ENCODE peak calls at places on chromosomes 5 and 9, in four cellular contexts. One of them, this sample, is unnamed.
A peak's percentile ranks its signal among the peaks of the same experiment; 100 is the strongest.

GRCh38 chr5:93279292-93279974 is 301.6 kb downstream of the NR2F1-AS1 start:
- DNase-seq in mucosa of descending colon: no peak
- DNase-seq in chondrocyte: no peak
- DNase-seq in adrenal gland: no peak
- DNase-seq in this sample: no peak

GRCh38 chr9:129617167-129617566 is 3.7 kb downstream of the C9orf50 start:
- DNase-seq in adrenal gland: no peak
- DNase-seq in mucosa of descending colon: no peak
- DNase-seq in chondrocyte: no peak
- DNase-seq in this sample: no peak

GRCh38 chr5:150438873-150439546 is 10.5 kb downstream of the RPS14 start:
- DNase-seq in chondrocyte: no peak
- DNase-seq in mucosa of descending colon: no peak
- DNase-seq in adrenal gland: peak; percentile 43
- DNase-seq in this sample: no peak

GRCh38 chr9:92947268-92948031 is at the start of gene FGD3:
- DNase-seq in mucosa of descending colon: no peak
- DNase-seq in adrenal gland: no peak
- DNase-seq in chondrocyte: no peak
- DNase-seq in this sample: no peak

GRCh38 chr9:96875460-96876142 is 21.3 kb upstream of the ZNF782 start:
- DNase-seq in chondrocyte: no peak
- DNase-seq in adrenal gland: peak; percentile 60
- DNase-seq in mucosa of descending colon: peak; percentile 77
- DNase-seq in this sample: peak; percentile 83

GRCh38 chr5:97383996-97384395 is 200.9 kb upstream of the RIOK2 start:
- DNase-seq in mucosa of descending colon: no peak
- DNase-seq in adrenal gland: no peak
- DNase-seq in chondrocyte: no peak
- DNase-seq in this sample: no peak

GRCh38 chr9:122816163-122816867 is 12.1 kb downstream of the PDCL start:
- DNase-seq in mucosa of descending colon: no peak
- DNase-seq in adrenal gland: no peak
- DNase-seq in chondrocyte: no peak
- DNase-seq in this sample: no peak

GRCh38 chr9:121836382-121836885 is 185.0 kb downstream of the DAB2IP start:
- DNase-seq in chondrocyte: peak; percentile 20
- DNase-seq in mucosa of descending colon: no peak
- DNase-seq in adrenal gland: no peak
- DNase-seq in this sample: no peak

GRCh38 chr9:123355761-123356520 is at the start of gene CRB2:
- DNase-seq in mucosa of descending colon: no peak
- DNase-seq in adrenal gland: no peak
- DNase-seq in chondrocyte: no peak
- DNase-seq in this sample: no peak

GRCh38 chr9:35951736-35952135 is 6.2 kb downstream of the OR2S2 start:
- DNase-seq in adrenal gland: peak; percentile 25
- DNase-seq in mucosa of descending colon: no peak
- DNase-seq in chondrocyte: no peak
- DNase-seq in this sample: no peak

GRCh38 chr5:41649659-41650058 is 139.3 kb upstream of the PLCXD3 start:
- DNase-seq in adrenal gland: peak; percentile 49
- DNase-seq in mucosa of descending colon: no peak
- DNase-seq in chondrocyte: no peak
- DNase-seq in this sample: no peak

GRCh38 chr9:127537014-127537413 is 75.1 kb upstream of the STXBP1 start:
- DNase-seq in chondrocyte: no peak
- DNase-seq in mucosa of descending colon: no peak
- DNase-seq in adrenal gland: no peak
- DNase-seq in this sample: no peak

GRCh38 chr5:84274585-84275468 is 109.9 kb downstream of the EDIL3 start:
- DNase-seq in mucosa of descending colon: no peak
- DNase-seq in chondrocyte: no peak
- DNase-seq in adrenal gland: peak; percentile 21
- DNase-seq in this sample: no peak

GRCh38 chr9:133002147-133003070 is 23.9 kb downstream of the GFI1B start:
- DNase-seq in mucosa of descending colon: no peak
- DNase-seq in adrenal gland: no peak
- DNase-seq in chondrocyte: no peak
- DNase-seq in this sample: no peak

GRCh38 chr5:121918238-121918637 is 43.5 kb upstream of the SRFBP1 start:
- DNase-seq in mucosa of descending colon: no peak
- DNase-seq in chondrocyte: no peak
- DNase-seq in adrenal gland: no peak
- DNase-seq in this sample: no peak

GRCh38 chr5:150918613-150919012 is 13.8 kb upstream of the ZNF300 start:
- DNase-seq in adrenal gland: no peak
- DNase-seq in chondrocyte: no peak
- DNase-seq in mucosa of descending colon: no peak
- DNase-seq in this sample: no peak

GRCh38 chr5:151924564-151925395 is at the start of gene GLRA1:
- DNase-seq in mucosa of descending colon: peak; percentile 40
- DNase-seq in adrenal gland: peak; percentile 46
- DNase-seq in chondrocyte: no peak
- DNase-seq in this sample: no peak

GRCh38 chr5:132736853-132737833 is at the start of gene KIF3A:
- DNase-seq in adrenal gland: peak; percentile 98
- DNase-seq in chondrocyte: peak; percentile 98
- DNase-seq in mucosa of descending colon: peak; percentile 99
- DNase-seq in this sample: peak; percentile 99
- TF ChIP-seq CTCF in adrenal gland: no peak
- TF ChIP-seq CTCF in chondrocyte: peak; percentile 43
- TF ChIP-seq CTCF in mucosa of descending colon: no peak
- TF ChIP-seq CTCF in this sample: no peak

GRCh38 chr5:138929571-138929955 is 54.4 kb upstream of the LRRTM2 start:
- DNase-seq in mucosa of descending colon: no peak
- DNase-seq in chondrocyte: no peak
- DNase-seq in adrenal gland: no peak
- DNase-seq in this sample: no peak

GRCh38 chr5:138933522-138934290 is 58.6 kb upstream of the LRRTM2 start:
- DNase-seq in mucosa of descending colon: peak; percentile 29
- DNase-seq in chondrocyte: peak; percentile 74
- DNase-seq in adrenal gland: no peak
- DNase-seq in this sample: no peak

GRCh38 chr5:138930371-138931097 is 55.4 kb upstream of the LRRTM2 start:
- DNase-seq in mucosa of descending colon: no peak
- DNase-seq in adrenal gland: no peak
- DNase-seq in chondrocyte: no peak
- DNase-seq in this sample: no peak

GRCh38 chr5:138934971-138935370 is 59.8 kb upstream of the LRRTM2 start:
- DNase-seq in adrenal gland: no peak
- DNase-seq in mucosa of descending colon: no peak
- DNase-seq in chondrocyte: peak; percentile 68
- DNase-seq in this sample: no peak

GRCh38 chr5:138932171-138932810 is 57.2 kb upstream of the LRRTM2 start:
- DNase-seq in chondrocyte: peak; percentile 73
- DNase-seq in mucosa of descending colon: peak; percentile 39
- DNase-seq in adrenal gland: no peak
- DNase-seq in this sample: no peak
- TF ChIP-seq CTCF in chondrocyte: no peak
- TF ChIP-seq CTCF in mucosa of descending colon: no peak
- TF ChIP-seq CTCF in adrenal gland: no peak
- TF ChIP-seq CTCF in this sample: peak; percentile 35

GRCh38 chr9:135805422-135806022 is 101.8 kb downstream of the CAMSAP1 start:
- DNase-seq in mucosa of descending colon: no peak
- DNase-seq in adrenal gland: no peak
- DNase-seq in chondrocyte: peak; percentile 85
- DNase-seq in this sample: no peak

GRCh38 chr9:135802876-135803419 is 101.0 kb downstream of the KCNT1 start:
- DNase-seq in adrenal gland: no peak
- DNase-seq in mucosa of descending colon: peak; percentile 31
- DNase-seq in chondrocyte: peak; percentile 89
- DNase-seq in this sample: no peak

GRCh38 chr9:135803441-135803840 is 101.5 kb downstream of the KCNT1 start:
- DNase-seq in adrenal gland: no peak
- DNase-seq in mucosa of descending colon: no peak
- DNase-seq in chondrocyte: peak; percentile 85
- DNase-seq in this sample: no peak

GRCh38 chr9:135801070-135801469 is 99.1 kb downstream of the KCNT1 start:
- DNase-seq in mucosa of descending colon: no peak
- DNase-seq in adrenal gland: no peak
- DNase-seq in chondrocyte: no peak
- DNase-seq in this sample: no peak

GRCh38 chr9:135804588-135805421 is 102.5 kb downstream of the CAMSAP1 start:
- DNase-seq in chondrocyte: peak; percentile 83
- DNase-seq in adrenal gland: no peak
- DNase-seq in mucosa of descending colon: no peak
- DNase-seq in this sample: no peak
- TF ChIP-seq CTCF in chondrocyte: no peak
- TF ChIP-seq CTCF in adrenal gland: no peak
- TF ChIP-seq CTCF in mucosa of descending colon: no peak
- TF ChIP-seq CTCF in this sample: no peak

GRCh38 chr9:71977003-71977402 is 65.6 kb downstream of the C9orf85 start:
- DNase-seq in chondrocyte: no peak
- DNase-seq in adrenal gland: no peak
- DNase-seq in mucosa of descending colon: no peak
- DNase-seq in this sample: no peak

GRCh38 chr9:71980266-71981018 is 69.0 kb downstream of the C9orf85 start:
- DNase-seq in chondrocyte: no peak
- DNase-seq in mucosa of descending colon: no peak
- DNase-seq in adrenal gland: no peak
- DNase-seq in this sample: no peak

GRCh38 chr9:71975833-71976232 is 64.4 kb downstream of the C9orf85 start:
- DNase-seq in mucosa of descending colon: no peak
- DNase-seq in adrenal gland: no peak
- DNase-seq in chondrocyte: no peak
- DNase-seq in this sample: no peak
- TF ChIP-seq CTCF in mucosa of descending colon: no peak
- TF ChIP-seq CTCF in adrenal gland: no peak
- TF ChIP-seq CTCF in chondrocyte: peak; percentile 75
- TF ChIP-seq CTCF in this sample: peak; percentile 74

This sample was measured in RWPE2.